ENCODE peak calls at places on chromosome 14, in ten cellular contexts. One of them, this sample, is unnamed.

GRCh38 chr14:35043046-35043445 is 3.0 kb upstream of the FAM177A1 start:
- DNase-seq in HCT116: no peak
- DNase-seq in ovary: no peak
- DNase-seq in stomach: no peak
- DNase-seq in body of pancreas: no peak
- DNase-seq in mucosa of descending colon: no peak
- DNase-seq in GM23248: peak; percentile 3
- DNase-seq in transverse colon: no peak
- DNase-seq in neural progenitor cell: no peak
- DNase-seq in GM12878: no peak
- DNase-seq in this sample: no peak

GRCh38 chr14:91352101-91352500 is 65.5 kb downstream of the CCDC88C start:
- DNase-seq in stomach: peak; percentile 60
- DNase-seq in HCT116: no peak
- DNase-seq in transverse colon: no peak
- DNase-seq in neural progenitor cell: peak; percentile 49
- DNase-seq in body of pancreas: no peak
- DNase-seq in mucosa of descending colon: no peak
- DNase-seq in GM12878: no peak
- DNase-seq in ovary: peak; percentile 33
- DNase-seq in GM23248: peak; percentile 62
- DNase-seq in this sample: peak; percentile 63

GRCh38 chr14:24054646-24055045 is 2.8 kb downstream of the CARMIL3 start:
- DNase-seq in transverse colon: no peak
- DNase-seq in stomach: no peak
- DNase-seq in GM12878: no peak
- DNase-seq in body of pancreas: no peak
- DNase-seq in ovary: no peak
- DNase-seq in GM23248: no peak
- DNase-seq in HCT116: no peak
- DNase-seq in neural progenitor cell: no peak
- DNase-seq in mucosa of descending colon: no peak
- DNase-seq in this sample: no peak

GRCh38 chr14:86543531-86543930 is 1013.6 kb downstream of the FLRT2 start:
- DNase-seq in ovary: no peak
- DNase-seq in GM12878: no peak
- DNase-seq in GM23248: no peak
- DNase-seq in mucosa of descending colon: no peak
- DNase-seq in stomach: no peak
- DNase-seq in transverse colon: no peak
- DNase-seq in HCT116: no peak
- DNase-seq in neural progenitor cell: no peak
- DNase-seq in body of pancreas: no peak
- DNase-seq in this sample: no peak

GRCh38 chr14:37597538-37598084 is 2.2 kb downstream of the TTC6 start:
- DNase-seq in HCT116: no peak
- DNase-seq in body of pancreas: no peak
- DNase-seq in stomach: peak; percentile 69
- DNase-seq in GM23248: peak; percentile 28
- DNase-seq in GM12878: no peak
- DNase-seq in ovary: no peak
- DNase-seq in mucosa of descending colon: peak; percentile 69
- DNase-seq in neural progenitor cell: peak; percentile 81
- DNase-seq in transverse colon: peak; percentile 75
- DNase-seq in this sample: peak; percentile 88

GRCh38 chr14:59583755-59584154 is 7.1 kb upstream of the CCDC175 start:
- DNase-seq in stomach: no peak
- DNase-seq in HCT116: no peak
- DNase-seq in GM23248: peak; percentile 56
- DNase-seq in mucosa of descending colon: no peak
- DNase-seq in GM12878: no peak
- DNase-seq in body of pancreas: no peak
- DNase-seq in neural progenitor cell: no peak
- DNase-seq in ovary: no peak
- DNase-seq in transverse colon: no peak
- DNase-seq in this sample: peak; percentile 23

GRCh38 chr14:31138301-31138700 is 69.3 kb downstream of the HECTD1 start:
- DNase-seq in GM12878: no peak
- DNase-seq in mucosa of descending colon: no peak
- DNase-seq in stomach: no peak
- DNase-seq in body of pancreas: no peak
- DNase-seq in GM23248: no peak
- DNase-seq in transverse colon: no peak
- DNase-seq in HCT116: no peak
- DNase-seq in ovary: no peak
- DNase-seq in neural progenitor cell: no peak
- DNase-seq in this sample: no peak

GRCh38 chr14:91249841-91250616 is 5.5 kb upstream of the GPR68 start:
- DNase-seq in HCT116: no peak
- DNase-seq in transverse colon: peak; percentile 46
- DNase-seq in body of pancreas: no peak
- DNase-seq in GM12878: peak; percentile 90
- DNase-seq in ovary: no peak
- DNase-seq in stomach: no peak
- DNase-seq in mucosa of descending colon: no peak
- DNase-seq in neural progenitor cell: peak; percentile 85
- DNase-seq in GM23248: peak; percentile 38
- DNase-seq in this sample: peak; percentile 71

GRCh38 chr14:37515761-37516160 is 79.3 kb downstream of the FOXA1 start:
- DNase-seq in transverse colon: no peak
- DNase-seq in GM23248: no peak
- DNase-seq in neural progenitor cell: no peak
- DNase-seq in stomach: no peak
- DNase-seq in mucosa of descending colon: no peak
- DNase-seq in body of pancreas: no peak
- DNase-seq in GM12878: no peak
- DNase-seq in ovary: no peak
- DNase-seq in HCT116: no peak
- DNase-seq in this sample: no peak

GRCh38 chr14:71103662-71104484 is 196.6 kb downstream of the PCNX1 start:
- DNase-seq in HCT116: peak; percentile 41
- DNase-seq in neural progenitor cell: peak; percentile 60
- DNase-seq in GM12878: peak; percentile 13
- DNase-seq in GM23248: peak; percentile 74
- DNase-seq in stomach: no peak
- DNase-seq in body of pancreas: no peak
- DNase-seq in ovary: no peak
- DNase-seq in mucosa of descending colon: peak; percentile 68
- DNase-seq in transverse colon: no peak
- DNase-seq in this sample: peak; percentile 37

GRCh38 chr14:103662591-103662990 is 33.6 kb downstream of the KLC1 start:
- DNase-seq in transverse colon: no peak
- DNase-seq in neural progenitor cell: no peak
- DNase-seq in mucosa of descending colon: no peak
- DNase-seq in ovary: no peak
- DNase-seq in body of pancreas: no peak
- DNase-seq in GM23248: no peak
- DNase-seq in stomach: no peak
- DNase-seq in GM12878: no peak
- DNase-seq in HCT116: no peak
- DNase-seq in this sample: no peak

GRCh38 chr14:69928111-69928523 is 48.9 kb downstream of the SMOC1 start:
- DNase-seq in GM12878: no peak
- DNase-seq in stomach: no peak
- DNase-seq in neural progenitor cell: no peak
- DNase-seq in ovary: no peak
- DNase-seq in body of pancreas: no peak
- DNase-seq in HCT116: no peak
- DNase-seq in transverse colon: no peak
- DNase-seq in GM23248: peak; percentile 58
- DNase-seq in mucosa of descending colon: no peak
- DNase-seq in this sample: no peak

GRCh38 chr14:54040851-54041250 is 84.2 kb upstream of the BMP4 start:
- DNase-seq in body of pancreas: no peak
- DNase-seq in ovary: no peak
- DNase-seq in stomach: no peak
- DNase-seq in neural progenitor cell: no peak
- DNase-seq in HCT116: no peak
- DNase-seq in transverse colon: no peak
- DNase-seq in mucosa of descending colon: no peak
- DNase-seq in GM23248: no peak
- DNase-seq in GM12878: no peak
- DNase-seq in this sample: no peak

GRCh38 chr14:59570122-59570521 is 6.5 kb downstream of the CCDC175 start:
- DNase-seq in transverse colon: no peak
- DNase-seq in mucosa of descending colon: peak; percentile 25
- DNase-seq in body of pancreas: no peak
- DNase-seq in GM12878: no peak
- DNase-seq in stomach: no peak
- DNase-seq in neural progenitor cell: no peak
- DNase-seq in HCT116: no peak
- DNase-seq in GM23248: no peak
- DNase-seq in ovary: no peak
- DNase-seq in this sample: no peak

GRCh38 chr14:24437736-24438067 is 4.9 kb downstream of the SDR39U1 start:
- DNase-seq in HCT116: no peak
- DNase-seq in stomach: no peak
- DNase-seq in ovary: no peak
- DNase-seq in GM12878: no peak
- DNase-seq in body of pancreas: no peak
- DNase-seq in transverse colon: no peak
- DNase-seq in mucosa of descending colon: no peak
- DNase-seq in GM23248: no peak
- DNase-seq in neural progenitor cell: no peak
- DNase-seq in this sample: no peak

GRCh38 chr14:64098120-64098519 is 196.1 kb downstream of the ESR2 start:
- DNase-seq in neural progenitor cell: no peak
- DNase-seq in HCT116: no peak
- DNase-seq in ovary: no peak
- DNase-seq in stomach: no peak
- DNase-seq in body of pancreas: no peak
- DNase-seq in mucosa of descending colon: peak; percentile 74
- DNase-seq in transverse colon: peak; percentile 49
- DNase-seq in GM12878: no peak
- DNase-seq in GM23248: no peak
- DNase-seq in this sample: no peak
- H3K36me3 ChIP-seq in neural progenitor cell: no peaks in the 10 kb centered on the region
- H3K36me3 ChIP-seq in HCT116: peaks cover 4% of the 10 kb centered on the region
- H3K36me3 ChIP-seq in ovary: no peaks in the 10 kb centered on the region
- H3K36me3 ChIP-seq in stomach: peaks cover 84% of the 10 kb centered on the region
- H3K36me3 ChIP-seq in body of pancreas: no peaks in the 10 kb centered on the region
- H3K36me3 ChIP-seq in mucosa of descending colon: no peaks in the 10 kb centered on the region
- H3K36me3 ChIP-seq in transverse colon: no peaks in the 10 kb centered on the region
- H3K36me3 ChIP-seq in GM12878: no peaks in the 10 kb centered on the region
- H3K36me3 ChIP-seq in GM23248: no peaks in the 10 kb centered on the region
- H3K36me3 ChIP-seq in this sample: peaks cover 1% of the 10 kb centered on the region

DNA sequence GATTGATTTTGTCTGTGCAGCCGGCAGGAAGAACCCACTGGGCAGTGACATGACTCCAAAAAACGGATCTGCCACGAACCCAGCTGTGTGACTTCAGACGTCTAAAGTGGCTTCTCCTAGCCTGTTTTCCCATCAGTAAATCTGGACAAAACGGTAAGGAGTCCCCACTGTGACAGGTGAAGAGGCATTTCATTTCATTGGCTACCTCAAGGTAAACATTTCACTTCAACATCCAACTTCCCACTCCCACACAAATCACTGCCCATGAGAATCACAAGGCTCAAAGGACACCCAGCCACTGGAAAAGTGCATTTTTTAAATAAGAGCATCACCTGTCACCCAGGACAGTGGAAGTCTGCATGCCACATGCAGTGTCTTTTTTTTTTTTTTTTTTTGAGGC is 27.9 kb downstream of the HSP90AA1 start:
- DNase-seq in mucosa of descending colon: no peak
- DNase-seq in HCT116: no peak
- DNase-seq in GM12878: no peak
- DNase-seq in ovary: no peak
- DNase-seq in transverse colon: no peak
- DNase-seq in neural progenitor cell: no peak
- DNase-seq in stomach: no peak
- DNase-seq in body of pancreas: no peak
- DNase-seq in GM23248: no peak
- DNase-seq in this sample: no peak
- H3K4me3 ChIP-seq in mucosa of descending colon: no peak overlapping the region
- H3K4me3 ChIP-seq in HCT116: no peak overlapping the region
- H3K4me3 ChIP-seq in GM12878: no peak overlapping the region
- H3K4me3 ChIP-seq in ovary: no peak overlapping the region
- H3K4me3 ChIP-seq in transverse colon: no peak overlapping the region
- H3K4me3 ChIP-seq in neural progenitor cell: no peak overlapping the region
- H3K4me3 ChIP-seq in stomach: no peak overlapping the region
- H3K4me3 ChIP-seq in body of pancreas: no peak overlapping the region
- H3K4me3 ChIP-seq in GM23248: no peak overlapping the region
- H3K4me3 ChIP-seq in this sample: no peak overlapping the region

DNA sequence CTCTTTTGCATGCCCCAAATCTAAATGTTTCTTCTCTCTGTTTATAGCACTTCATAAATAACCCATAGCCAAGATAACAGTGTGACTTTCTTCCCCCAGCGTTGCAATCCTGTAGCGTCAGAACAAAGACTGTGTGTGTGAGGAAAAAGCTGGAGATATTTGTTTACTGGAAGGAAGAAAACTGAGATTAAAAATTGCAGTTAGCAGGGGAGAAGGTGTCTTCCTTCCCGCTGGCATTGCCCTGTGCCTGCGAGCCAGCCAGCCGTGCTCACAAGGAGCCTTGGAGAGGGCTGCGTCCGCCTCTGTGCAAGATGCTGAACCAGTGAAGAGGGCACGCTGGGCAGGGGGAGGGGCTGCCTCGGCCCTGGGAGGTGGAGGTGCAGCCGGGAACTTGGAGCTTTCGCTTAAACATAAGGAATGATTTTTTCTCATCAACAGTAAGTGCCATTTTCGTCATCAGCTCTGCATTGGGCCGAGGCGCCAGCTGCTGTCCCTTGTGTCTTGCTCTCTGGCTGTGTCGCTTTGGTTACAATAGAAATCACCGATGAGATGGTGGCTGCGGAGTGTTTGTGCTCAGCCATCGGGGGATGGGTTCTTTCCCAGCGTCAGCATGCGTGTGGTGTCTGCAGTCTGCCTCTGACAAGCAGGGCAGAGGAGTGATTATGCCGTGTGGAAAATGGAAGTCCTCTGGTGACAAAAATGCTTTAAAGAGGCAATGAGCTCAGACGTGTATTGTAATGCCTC is 97.3 kb downstream of the ESR2 start:
- DNase-seq in stomach: peak; percentile 40
- DNase-seq in transverse colon: no peak
- DNase-seq in ovary: peak; percentile 52
- DNase-seq in body of pancreas: peak; percentile 76
- DNase-seq in GM23248: peak; percentile 70
- DNase-seq in HCT116: no peak
- DNase-seq in GM12878: no peak
- DNase-seq in neural progenitor cell: peak; percentile 75
- DNase-seq in mucosa of descending colon: peak; percentile 30
- DNase-seq in this sample: peak; percentile 78
- H3K36me3 ChIP-seq in stomach: peaks cover 6% of the 10 kb centered on the region
- H3K36me3 ChIP-seq in transverse colon: no peaks in the 10 kb centered on the region
- H3K36me3 ChIP-seq in ovary: no peaks in the 10 kb centered on the region
- H3K36me3 ChIP-seq in body of pancreas: no peaks in the 10 kb centered on the region
- H3K36me3 ChIP-seq in GM23248: no peaks in the 10 kb centered on the region
- H3K36me3 ChIP-seq in HCT116: no peaks in the 10 kb centered on the region
- H3K36me3 ChIP-seq in GM12878: peaks cover 4% of the 10 kb centered on the region
- H3K36me3 ChIP-seq in neural progenitor cell: no peaks in the 10 kb centered on the region
- H3K36me3 ChIP-seq in mucosa of descending colon: no peaks in the 10 kb centered on the region
- H3K36me3 ChIP-seq in this sample: no peaks in the 10 kb centered on the region

DNA sequence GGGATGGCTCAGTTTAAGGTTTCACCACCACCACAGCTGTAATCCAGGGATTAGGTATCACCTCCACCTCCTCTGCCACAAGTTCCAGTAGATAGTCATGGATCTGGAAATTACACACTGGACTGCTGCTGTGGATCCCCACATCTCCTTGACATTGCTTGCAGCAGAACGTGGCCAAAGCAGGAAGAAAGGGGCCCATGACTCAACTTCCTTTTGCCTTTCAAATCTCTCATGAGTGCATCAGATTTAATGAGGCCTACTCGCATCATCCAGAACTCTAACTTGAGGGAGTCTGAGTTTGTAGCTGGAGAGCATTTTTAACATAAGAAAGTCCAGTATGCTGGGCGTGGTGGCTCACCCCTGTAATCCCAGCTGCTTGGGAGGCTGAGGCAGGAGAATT is 29.2 kb upstream of the TMED10 start:
- DNase-seq in neural progenitor cell: no peak
- DNase-seq in transverse colon: no peak
- DNase-seq in GM12878: no peak
- DNase-seq in body of pancreas: no peak
- DNase-seq in mucosa of descending colon: no peak
- DNase-seq in stomach: no peak
- DNase-seq in HCT116: no peak
- DNase-seq in ovary: no peak
- DNase-seq in GM23248: peak; percentile 81
- DNase-seq in this sample: no peak
- H3K4me3 ChIP-seq in neural progenitor cell: no peak overlapping the region
- H3K4me3 ChIP-seq in transverse colon: no peak overlapping the region
- H3K4me3 ChIP-seq in GM12878: no peak overlapping the region
- H3K4me3 ChIP-seq in body of pancreas: no peak overlapping the region
- H3K4me3 ChIP-seq in mucosa of descending colon: no peak overlapping the region
- H3K4me3 ChIP-seq in stomach: no peak overlapping the region
- H3K4me3 ChIP-seq in HCT116: no peak overlapping the region
- H3K4me3 ChIP-seq in ovary: no peak overlapping the region
- H3K4me3 ChIP-seq in GM23248: no peak overlapping the region
- H3K4me3 ChIP-seq in this sample: no peak overlapping the region

This sample was measured in H7.